ENCODE peak calls at places on chromosome 13, in eight cellular contexts. N, F, W, H, X, J, L and P are unnamed samples.

GRCh38 chr13:110869805-110870706 is 44.8 kb downstream of the ANKRD10 start:
- DNase-seq in N (peak), F (peak), W (peak), H (no peak), X (no peak), J (peak), L (no peak), P (peak)

GRCh38 chr13:22311734-22312404 is 641.0 kb downstream of the FGF9 start:
- DNase-seq in N (no peak), F (peak), W (no peak), H (no peak), X (no peak), J (peak), L (no peak), P (no peak)

GRCh38 chr13:101258071-101258470 is 158.2 kb downstream of the NALCN start:
- DNase-seq in N (no peak), F (no peak), W (peak), H (no peak), X (no peak), J (no peak), L (peak), P (peak)

GRCh38 chr13:73228546-73228945 is 169.7 kb downstream of the KLF5 start:
- DNase-seq in N (no peak), F (no peak), W (no peak), H (no peak), X (no peak), J (no peak), L (no peak), P (no peak)

GRCh38 chr13:99231726-99232125 is 26.5 kb downstream of the GPR18 start:
- DNase-seq in N (no peak), F (no peak), W (no peak), H (no peak), X (no peak), J (no peak), L (no peak), P (no peak)

GRCh38 chr13:40165533-40165932 is 500.9 kb downstream of the FOXO1 start:
- DNase-seq in N (no peak), F (no peak), W (no peak), H (no peak), X (no peak), J (no peak), L (no peak), P (no peak)

GRCh38 chr13:45049478-45049877 is 60.1 kb downstream of the GPALPP1 start:
- DNase-seq in N (no peak), F (no peak), W (no peak), H (no peak), X (no peak), J (no peak), L (no peak), P (no peak)

GRCh38 chr13:90420683-90421082 is 926.8 kb upstream of the MIR17HG start:
- DNase-seq in N (no peak), F (no peak), W (no peak), H (no peak), X (no peak), J (no peak), L (no peak), P (no peak)

GRCh38 chr13:98173431-98173921 is 3.6 kb downstream of the RNF113B start:
- DNase-seq in N (peak), F (peak), W (no peak), H (no peak), X (no peak), J (peak), L (no peak), P (peak)

GRCh38 chr13:35961461-35962220 is 169.5 kb downstream of the DCLK1 start:
- DNase-seq in N (no peak), F (no peak), W (no peak), H (peak), X (no peak), J (no peak), L (no peak), P (no peak)

GRCh38 chr13:106318941-106319411 is 216.5 kb downstream of the EFNB2 start:
- DNase-seq in N (no peak), F (no peak), W (no peak), H (no peak), X (no peak), J (no peak), L (no peak), P (peak)

GRCh38 chr13:40875583-40875982 is 86.2 kb downstream of the SLC25A15 start:
- DNase-seq in N (no peak), F (no peak), W (no peak), H (no peak), X (no peak), J (no peak), L (no peak), P (no peak)

GRCh38 chr13:29785978-29786377 is 64.4 kb downstream of the UBL3 start:
- DNase-seq in N (no peak), F (no peak), W (no peak), H (no peak), X (no peak), J (no peak), L (no peak), P (no peak)

GRCh38 chr13:34993470-34993869 is 51.4 kb downstream of the NBEA start:
- DNase-seq in N (no peak), F (no peak), W (no peak), H (no peak), X (no peak), J (no peak), L (no peak), P (no peak)

GRCh38 chr13:87622921-87623320 is 48.2 kb upstream of the SLITRK5 start:
- DNase-seq in N (no peak), F (no peak), W (no peak), H (no peak), X (no peak), J (no peak), L (no peak), P (no peak)